ENCODE peak calls at places on chromosomes 1 and 21, in six cellular contexts. W, M, I, D, O and F are unnamed samples.
A peak's percentile ranks its signal among the peaks of the same experiment; 100 is the strongest.

GRCh38 chr1:222387020-222387816 is 160.7 kb downstream of the HHIPL2 start:
- DNase-seq in M (no peak), I (peak; percentile 5), D (peak; percentile 23), W (no peak), O (no peak), F (no peak)

GRCh38 chr1:61287014-61287413 is 204.7 kb downstream of the NFIA start:
- DNase-seq in I (no peak), M (no peak), O (no peak), W (no peak), D (no peak), F (peak; percentile 37)

GRCh38 chr1:119330062-119330939 is 38.3 kb upstream of the HAO2 start:
- DNase-seq in W (no peak), O (no peak), I (no peak), D (no peak), M (no peak), F (peak; percentile 44)

GRCh38 chr1:239898067-239898730 is 193.5 kb upstream of the FMN2 start:
- DNase-seq in W (peak; percentile 79), D (peak; percentile 85), M (peak; percentile 69), O (peak; percentile 78), I (peak; percentile 72), F (peak; percentile 71)

GRCh38 chr1:115302390-115302961 is 35.6 kb downstream of the NGF start:
- DNase-seq in M (peak; percentile 61), W (peak; percentile 70), I (no peak), O (no peak), D (no peak), F (peak; percentile 97)

GRCh38 chr1:234743866-234744581 is 134.0 kb upstream of the IRF2BP2 start:
- DNase-seq in O (no peak), M (no peak), W (no peak), D (no peak), I (no peak), F (no peak)

GRCh38 chr1:33339413-33339812 is 18.5 kb upstream of the A3GALT2 start:
- DNase-seq in D (no peak), W (no peak), I (no peak), O (no peak), M (peak; percentile 67), F (no peak)

GRCh38 chr1:147389532-147390184 is 147.2 kb downstream of the CHD1L start:
- DNase-seq in I (peak; percentile 54), M (no peak), D (peak; percentile 59), W (no peak), O (no peak), F (peak; percentile 61)

GRCh38 chr1:193971595-193971994 is 785.2 kb upstream of the B3GALT2 start:
- DNase-seq in I (no peak), D (no peak), W (no peak), O (no peak), M (no peak), F (no peak)

GRCh38 chr1:8397511-8397910 is 79.6 kb downstream of the SLC45A1 start:
- DNase-seq in D (no peak), M (no peak), W (no peak), I (peak; percentile 86), O (no peak), F (peak; percentile 69)

GRCh38 chr1:222711319-222712252 is 705 bp downstream of the AIDA start:
- DNase-seq in D (peak; percentile 57), M (peak; percentile 65), W (peak; percentile 51), O (peak; percentile 66), I (peak; percentile 69), F (peak; percentile 63)

GRCh38 chr1:89952021-89952995 is 42.6 kb upstream of the ZNF326 start:
- DNase-seq in M (no peak), O (no peak), I (no peak), W (no peak), D (no peak), F (peak; percentile 81)

GRCh38 chr1:241555526-241555925 is 23.3 kb downstream of the KMO start:
- DNase-seq in M (no peak), O (no peak), D (no peak), W (no peak), I (no peak), F (no peak)

GRCh38 chr1:41235893-41236292 is 6.2 kb downstream of the SCMH1 start:
- DNase-seq in I (no peak), W (no peak), D (no peak), M (no peak), O (no peak), F (no peak)

GRCh38 chr1:7447093-7447492 is 324.0 kb upstream of the VAMP3 start:
- DNase-seq in M (no peak), D (no peak), W (no peak), O (no peak), I (no peak), F (no peak)

GRCh38 chr1:118986839-118987430 is 1.2 kb downstream of the TBX15 start:
- DNase-seq in I (no peak), W (no peak), D (no peak), O (no peak), M (no peak), F (no peak)

GRCh38 chr1:45359882-45360513 is 19.8 kb upstream of the MUTYH start:
- DNase-seq in I (peak; percentile 78), M (peak; percentile 80), O (peak; percentile 71), D (peak; percentile 74), W (peak; percentile 74), F (peak; percentile 71)

GRCh38 chr1:225908013-225908640 is 15.9 kb downstream of the PYCR2 start:
- DNase-seq in D (no peak), I (no peak), M (no peak), W (no peak), O (no peak), F (peak; percentile 33)

GRCh38 chr1:185654199-185654951 is 79.8 kb upstream of the HMCN1 start:
- DNase-seq in W (no peak), D (peak; percentile 70), I (no peak), O (no peak), M (no peak), F (peak; percentile 9)

GRCh38 chr1:221720545-221720944 is 21.3 kb downstream of the DUSP10 start:
- DNase-seq in W (no peak), I (no peak), M (no peak), O (no peak), D (no peak), F (no peak)

GRCh38 chr21:23247334-23247733 is 2249.1 kb downstream of the NCAM2 start:
- DNase-seq in M (no peak), O (no peak), W (no peak), I (no peak), D (no peak), F (no peak)

GRCh38 chr21:35517848-35518247 is 468.7 kb upstream of the RUNX1 start:
- DNase-seq in D (no peak), M (no peak), W (no peak), I (no peak), O (no peak), F (no peak)

GRCh38 chr21:35521852-35522505 is 472.9 kb upstream of the RUNX1 start:
- DNase-seq in O (no peak), D (no peak), W (no peak), M (no peak), I (no peak), F (no peak)

GRCh38 chr21:35521293-35521692 is 472.2 kb upstream of the RUNX1 start:
- DNase-seq in D (no peak), M (no peak), O (no peak), I (no peak), W (no peak), F (no peak)

GRCh38 chr21:35520869-35521268 is 471.8 kb upstream of the RUNX1 start:
- DNase-seq in M (no peak), D (no peak), I (no peak), W (no peak), O (no peak), F (no peak)

GRCh38 chr21:35520302-35520701 is 471.2 kb upstream of the RUNX1 start:
- DNase-seq in W (no peak), O (no peak), I (no peak), D (no peak), M (no peak), F (no peak)
- H3K4me3 ChIP-seq in W (no peak overlapping the region), O (no peak overlapping the region), I (no peak overlapping the region), D (no peak overlapping the region), M (no peak overlapping the region), F (no peak overlapping the region)

DNA sequence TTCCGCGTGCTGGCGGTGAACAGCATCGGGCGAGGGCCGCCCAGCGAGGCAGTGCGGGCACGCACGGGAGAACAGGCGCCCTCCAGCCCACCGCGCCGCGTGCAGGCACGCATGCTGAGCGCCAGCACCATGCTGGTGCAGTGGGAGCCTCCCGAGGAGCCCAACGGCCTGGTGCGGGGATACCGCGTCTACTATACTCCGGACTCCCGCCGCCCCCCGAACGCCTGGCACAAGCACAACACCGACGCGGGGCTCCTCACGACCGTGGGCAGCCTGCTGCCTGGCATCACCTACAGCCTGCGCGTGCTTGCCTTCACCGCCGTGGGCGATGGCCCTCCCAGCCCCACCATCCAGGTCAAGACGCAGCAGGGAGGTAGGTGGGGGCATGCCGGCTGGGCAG is 58.8 kb upstream of the KDM4A start:
- DNase-seq in M (no peak), I (no peak), O (no peak), D (no peak), W (no peak), F (no peak)
- H3K4me3 ChIP-seq in M (no peak overlapping the region), I (no peak overlapping the region), O (no peak overlapping the region), D (no peak overlapping the region), W (no peak overlapping the region), F (no peak overlapping the region)

GRCh38 chr1:24166988-24167387 is 20.1 kb downstream of the IFNLR1 start:
- DNase-seq in W (no peak), D (no peak), O (no peak), I (no peak), M (no peak), F (no peak)

GRCh38 chr1:24172598-24172997 is 14.5 kb downstream of the IFNLR1 start:
- DNase-seq in M (no peak), D (no peak), I (no peak), W (no peak), O (no peak), F (no peak)

GRCh38 chr1:24165500-24165899 is 21.6 kb downstream of the IFNLR1 start:
- DNase-seq in O (no peak), I (no peak), D (no peak), W (no peak), M (no peak), F (no peak)

GRCh38 chr1:24168246-24168645 is 18.8 kb downstream of the IFNLR1 start:
- DNase-seq in I (no peak), D (no peak), O (no peak), W (no peak), M (no peak), F (no peak)

DNA sequence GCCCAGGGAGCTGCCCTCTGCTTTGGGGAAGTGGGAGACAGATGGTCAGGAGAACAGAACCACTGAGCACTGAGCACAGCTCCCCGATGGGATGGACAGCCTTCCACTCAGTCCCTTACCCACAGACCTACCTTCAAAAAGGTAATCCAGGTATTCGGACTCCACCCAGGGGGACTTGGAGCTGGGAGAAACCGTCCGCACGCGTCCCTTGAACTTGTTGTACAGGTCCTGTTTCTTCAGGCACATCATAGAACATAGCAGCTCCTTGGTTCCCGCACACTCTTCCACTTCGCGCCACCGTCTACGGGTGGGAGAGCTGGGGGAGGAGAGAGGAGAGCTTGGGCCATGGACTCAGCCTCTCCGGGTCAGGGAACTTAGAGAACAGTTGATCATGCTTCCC is 17.8 kb downstream of the IFNLR1 start:
- DNase-seq in I (no peak), M (no peak), D (no peak), O (no peak), W (no peak), F (no peak)
- H3K4me3 ChIP-seq in I (no peak overlapping the region), M (no peak overlapping the region), D (no peak overlapping the region), O (no peak overlapping the region), W (no peak overlapping the region), F (no peak overlapping the region)

DNA sequence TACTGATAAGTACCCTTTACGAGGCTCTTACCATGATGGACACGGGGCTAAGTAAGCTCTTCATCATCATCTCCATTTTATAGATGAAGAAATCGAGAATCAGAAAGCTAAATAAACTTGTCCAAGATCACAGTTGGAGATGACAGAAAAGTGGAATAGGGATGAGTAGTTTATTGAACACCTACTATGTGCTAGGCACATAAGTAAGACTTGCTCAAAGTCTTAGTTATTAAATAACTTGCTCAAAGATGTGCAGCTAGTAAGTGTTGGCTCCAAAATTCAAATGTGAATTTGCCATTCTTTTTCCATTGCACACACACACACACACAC is 611 bp upstream of the RGS16 start:
- DNase-seq in I (no peak), M (no peak), O (no peak), D (no peak), W (no peak), F (no peak)
- H3K4me3 ChIP-seq in I (peak overlapping the region; percentile 81), M (peak overlapping the region; percentile 48), O (no peak overlapping the region), D (no peak overlapping the region), W (no peak overlapping the region), F (no peak overlapping the region)